ENCODE peak calls at places on chromosomes 3 and 15, in nine cellular contexts. V is cardiac muscle cell; L is cardiac fibroblast; Q is left lung; R is CD8-positive, alpha-beta memory T cell; P is PC-9; D is SW480; Z is GM03348; X is activated gamma-delta T cell treated with Interleukin-2 at 50 U/mL for 16 hours. C is an unnamed sample.
A peak's percentile ranks its signal among the peaks of the same experiment; 100 is the strongest.

GRCh38 chr3:193605876-193606275 is 12.9 kb downstream of the OPA1 start:
- DNase-seq in V (peak; percentile 79), L (peak; percentile 77), Q (no peak), R (peak; percentile 34), P (peak; percentile 46), D (peak; percentile 48), Z (peak; percentile 64), X (peak; percentile 56), C (peak; percentile 75)

GRCh38 chr3:188286087-188286513 is 132.1 kb downstream of the LPP start:
- DNase-seq in V (peak; percentile 97), L (peak; percentile 95), Q (no peak), R (no peak), P (no peak), D (peak; percentile 16), Z (peak; percentile 90), X (no peak), C (no peak)

GRCh38 chr15:46059921-46060565 is 425.2 kb downstream of the SQOR start:
- DNase-seq in V (no peak), L (no peak), Q (no peak), R (no peak), P (no peak), D (no peak), Z (no peak), X (no peak), C (no peak)

GRCh38 chr15:89353991-89354390 is 19.4 kb upstream of the POLG start:
- DNase-seq in V (no peak), L (no peak), Q (no peak), R (no peak), P (no peak), D (no peak), Z (no peak), X (no peak), C (no peak)

GRCh38 chr3:38454884-38455638 is 1.4 kb downstream of the ACVR2B start:
- DNase-seq in V (peak; percentile 53), L (peak; percentile 49), Q (peak; percentile 76), R (no peak), P (peak; percentile 80), D (peak; percentile 88), Z (peak; percentile 82), X (no peak), C (peak; percentile 85)

GRCh38 chr3:69791111-69791510 is 51.8 kb downstream of the MITF start:
- DNase-seq in V (peak; percentile 93), L (peak; percentile 91), Q (peak; percentile 83), R (no peak), P (no peak), D (no peak), Z (peak; percentile 60), X (no peak), C (no peak)

GRCh38 chr3:136957751-136958288 is at the start of gene IL20RB:
- DNase-seq in V (peak; percentile 76), L (peak; percentile 50), Q (no peak), R (no peak), P (peak; percentile 7), D (peak; percentile 91), Z (peak; percentile 88), X (no peak), C (no peak)

GRCh38 chr3:16839271-16840110 is 45.3 kb upstream of the PLCL2 start:
- DNase-seq in V (no peak), L (no peak), Q (no peak), R (no peak), P (no peak), D (no peak), Z (no peak), X (no peak), C (no peak)

GRCh38 chr15:78177447-78177873 is 28.3 kb downstream of the IDH3A start:
- DNase-seq in V (peak; percentile 25), L (peak; percentile 31), Q (no peak), R (no peak), P (peak; percentile 57), D (peak; percentile 13), Z (peak; percentile 66), X (peak; percentile 19), C (peak; percentile 67)

GRCh38 chr3:130548356-130548755 is 31.4 kb downstream of the COL6A6 start:
- DNase-seq in V (no peak), L (no peak), Q (no peak), R (no peak), P (no peak), D (no peak), Z (no peak), X (no peak), C (peak; percentile 37)

GRCh38 chr15:100623301-100623700 is 20.9 kb downstream of the ASB7 start:
- DNase-seq in V (peak; percentile 82), L (peak; percentile 70), Q (no peak), R (no peak), P (no peak), D (no peak), Z (no peak), X (no peak), C (no peak)

GRCh38 chr3:72555714-72556113 is 292.5 kb downstream of the SHQ1 start:
- DNase-seq in V (no peak), L (no peak), Q (no peak), R (no peak), P (no peak), D (no peak), Z (no peak), X (no peak), C (no peak)

GRCh38 chr3:71056327-71056726 is 527.2 kb downstream of the FOXP1 start:
- DNase-seq in V (peak; percentile 59), L (peak; percentile 55), Q (no peak), R (no peak), P (no peak), D (no peak), Z (peak; percentile 53), X (no peak), C (no peak)

GRCh38 chr3:197464794-197465193 is 91.0 kb downstream of the BDH1 start:
- DNase-seq in V (no peak), L (no peak), Q (no peak), R (no peak), P (no peak), D (no peak), Z (no peak), X (no peak), C (no peak)

GRCh38 chr3:151037746-151038145 is 47.7 kb upstream of the MED12L start:
- DNase-seq in V (peak; percentile 96), L (peak; percentile 93), Q (peak; percentile 40), R (no peak), P (peak; percentile 77), D (peak; percentile 65), Z (peak; percentile 91), X (no peak), C (no peak)

C was measured in BE2C.